ENCODE peak calls at places on chromosomes 3 and 15, in six cellular contexts. B is activated T-cell treated with anti-CD3 and anti-CD28 coated beads, Interleukin-2, amount 50 U/mL, for 48 hours; R is activated naive CD8-positive, alpha-beta T cell treated with anti-CD3 and anti-CD28 coated beads, Interleukin-2, amount 50 U/mL, for 24 hours; Z is fibroblast of mammary gland; K is GM04504; X is EL. S is an unnamed sample.
A peak's percentile ranks its signal among the peaks of the same experiment; 100 is the strongest.

GRCh38 chr3:159045279-159045678 is 243.4 kb downstream of the MFSD1 start:
- DNase-seq in Z (no peak), R (no peak), X (no peak), B (no peak), K (no peak), S (no peak)

GRCh38 chr3:132870596-132870995 is 148.4 kb upstream of the NPHP3 start:
- DNase-seq in B (no peak), K (no peak), Z (no peak), R (no peak), X (no peak), S (no peak)

GRCh38 chr15:74328331-74329056 is 39.0 kb downstream of the CYP11A1 start:
- DNase-seq in R (no peak), B (no peak), X (no peak), Z (no peak), K (no peak), S (no peak)

GRCh38 chr15:31369716-31370115 is 43.1 kb downstream of the KLF13 start:
- DNase-seq in B (no peak), Z (no peak), R (no peak), X (no peak), K (no peak), S (peak; percentile 83)

GRCh38 chr15:33211409-33211808 is 16.9 kb upstream of the FMN1 start:
- DNase-seq in X (peak; percentile 26), Z (peak; percentile 52), B (no peak), R (no peak), K (no peak), S (no peak)

GRCh38 chr3:33278106-33278672 is 947 bp downstream of the FBXL2 start:
- DNase-seq in X (peak; percentile 18), B (no peak), Z (no peak), K (no peak), R (no peak), S (peak; percentile 71)

GRCh38 chr3:13346481-13347389 is 73.4 kb downstream of the NUP210 start:
- DNase-seq in Z (no peak), K (no peak), B (peak; percentile 82), X (no peak), R (peak; percentile 76), S (peak; percentile 80)

GRCh38 chr15:68408526-68408925 is 23.4 kb downstream of the ITGA11 start:
- DNase-seq in K (no peak), R (no peak), B (no peak), X (no peak), Z (no peak), S (no peak)

GRCh38 chr3:125684199-125684598 is 88.9 kb upstream of the OSBPL11 start:
- DNase-seq in K (no peak), X (peak; percentile 20), Z (peak; percentile 35), R (no peak), B (no peak), S (no peak)

GRCh38 chr3:111032677-111033076 is 38.9 kb upstream of the NECTIN3 start:
- DNase-seq in K (no peak), R (no peak), Z (no peak), X (peak; percentile 9), B (no peak), S (no peak)

GRCh38 chr3:70631716-70632307 is 319.4 kb upstream of the MDFIC2 start:
- DNase-seq in K (no peak), X (no peak), B (no peak), Z (no peak), R (no peak), S (no peak)

GRCh38 chr15:100031665-100032357 is 298.6 kb upstream of the LYSMD4 start:
- DNase-seq in Z (no peak), B (no peak), R (no peak), K (no peak), X (no peak), S (no peak)

GRCh38 chr15:89472785-89473256 is 23.6 kb downstream of the RHCG start:
- DNase-seq in K (peak; percentile 17), Z (peak; percentile 55), R (peak; percentile 64), X (peak; percentile 59), B (peak; percentile 71), S (peak; percentile 91)

GRCh38 chr15:94119215-94119815 is 112.0 kb upstream of the MCTP2 start:
- DNase-seq in R (no peak), X (no peak), Z (peak; percentile 13), K (no peak), B (no peak), S (no peak)

GRCh38 chr3:133805384-133805701 is 272 bp upstream of the SRPRB start:
- DNase-seq in K (no peak), X (no peak), R (no peak), B (no peak), Z (no peak), S (no peak)

GRCh38 chr3:14775574-14775973 is 43.2 kb upstream of the FGD5 start:
- DNase-seq in B (no peak), X (no peak), K (no peak), Z (no peak), R (no peak), S (no peak)

GRCh38 chr15:92634641-92635272 is 20.8 kb downstream of the FAM174B start:
- DNase-seq in B (no peak), K (no peak), R (no peak), X (no peak), Z (no peak), S (no peak)

GRCh38 chr3:14879161-14879888 is 60.6 kb downstream of the FGD5 start:
- DNase-seq in Z (peak; percentile 34), R (no peak), X (no peak), K (no peak), B (no peak), S (no peak)

GRCh38 chr3:13540332-13540995 is 8.5 kb upstream of the FBLN2 start:
- DNase-seq in X (peak; percentile 35), B (no peak), K (no peak), R (no peak), Z (no peak), S (no peak)

GRCh38 chr15:31016446-31016915 is 25.1 kb upstream of the MTMR10 start:
- DNase-seq in R (no peak), Z (peak; percentile 38), K (no peak), X (peak; percentile 86), B (no peak), S (no peak)

GRCh38 chr3:31448035-31448881 is 84.5 kb upstream of the STT3B start:
- DNase-seq in K (no peak), R (peak; percentile 14), X (peak; percentile 10), B (peak; percentile 31), Z (peak; percentile 23), S (no peak)

GRCh38 chr3:54659347-54659746 is 268.5 kb downstream of the LRTM1 start:
- DNase-seq in K (no peak), B (no peak), X (no peak), Z (no peak), R (no peak), S (no peak)

GRCh38 chr3:60746043-60746638 is 505.1 kb downstream of the FHIT start:
- DNase-seq in R (no peak), K (no peak), B (no peak), Z (peak; percentile 12), X (no peak), S (no peak)

GRCh38 chr3:174002543-174002942 is 605.0 kb downstream of the NLGN1 start:
- DNase-seq in Z (peak; percentile 13), K (no peak), R (no peak), B (no peak), X (peak; percentile 26), S (no peak)

GRCh38 chr3:167882057-167882667 is 146.6 kb downstream of the SERPINI1 start:
- DNase-seq in R (no peak), X (peak; percentile 25), Z (peak; percentile 73), K (peak; percentile 10), B (no peak), S (no peak)

GRCh38 chr15:98421419-98422085 is 226.8 kb upstream of the IGF1R start:
- DNase-seq in K (no peak), B (peak; percentile 79), X (peak; percentile 54), R (peak; percentile 77), Z (peak; percentile 25), S (peak; percentile 97)

GRCh38 chr3:42843730-42844713 is 31.7 kb downstream of the CYP8B1 start:
- DNase-seq in Z (no peak), X (no peak), R (no peak), B (no peak), K (no peak), S (peak; percentile 52)

GRCh38 chr15:51198701-51199253 is 104.1 kb upstream of the TNFAIP8L3 start:
- DNase-seq in K (no peak), Z (peak; percentile 18), R (no peak), B (no peak), X (no peak), S (no peak)

GRCh38 chr3:190175490-190175889 is 54.8 kb upstream of the P3H2 start:
- DNase-seq in K (no peak), X (peak; percentile 49), B (no peak), Z (peak; percentile 44), R (no peak), S (peak; percentile 71)

GRCh38 chr15:66771351-66771650 is 69.3 kb downstream of the SMAD6 start:
- DNase-seq in R (no peak), X (no peak), K (no peak), B (no peak), Z (no peak), S (no peak)

GRCh38 chr3:71132995-71133730 is 450.4 kb downstream of the FOXP1 start:
- DNase-seq in B (no peak), R (no peak), X (no peak), K (no peak), Z (no peak), S (no peak)

GRCh38 chr3:53350652-53351051 is 3.3 kb upstream of the DCP1A start:
- DNase-seq in X (peak; percentile 60), Z (peak; percentile 45), B (no peak), K (no peak), R (no peak), S (peak; percentile 53)

GRCh38 chr3:32681811-32682210 is 3.2 kb upstream of the CNOT10 start:
- DNase-seq in X (no peak), Z (no peak), R (no peak), K (no peak), B (no peak), S (no peak)

GRCh38 chr3:183815565-183815943 is 9.8 kb downstream of the MAP6D1 start:
- DNase-seq in K (no peak), X (no peak), Z (no peak), B (no peak), R (no peak), S (no peak)

GRCh38 chr3:16058511-16058910 is 116.0 kb upstream of the GALNT15 start:
- DNase-seq in X (peak; percentile 48), K (no peak), B (no peak), R (no peak), Z (peak; percentile 58), S (peak; percentile 34)

GRCh38 chr3:58047806-58048205 is 39.6 kb downstream of the FLNB start:
- DNase-seq in Z (peak; percentile 91), K (peak; percentile 93), X (peak; percentile 98), B (no peak), R (no peak), S (peak; percentile 44)

GRCh38 chr3:54951405-54951804 is 23.5 kb upstream of the LRTM1 start:
- DNase-seq in X (peak; percentile 92), B (no peak), K (peak; percentile 87), R (peak; percentile 1), Z (peak; percentile 94), S (peak; percentile 87)

GRCh38 chr3:119145500-119146167 is at the start of gene TEX55:
- DNase-seq in X (peak; percentile 59), R (peak; percentile 3), B (peak; percentile 26), Z (peak; percentile 56), K (peak; percentile 15), S (peak; percentile 80)